ENCODE peak calls at places on chromosomes 12 and 14, in four cellular contexts. F, I, Q and V are unnamed samples.

GRCh38 chr12:94717656-94718055 is 67.3 kb upstream of the TMCC3 start:
- DNase-seq in F (no peak), Q (no peak), I (no peak), V (no peak)

GRCh38 chr14:100783630-100784321 is 42.1 kb upstream of the MEG3 start:
- DNase-seq in I (peak; percentile 88), F (peak; percentile 75), Q (no peak), V (no peak)

GRCh38 chr12:1473418-1473817 is 121.0 kb downstream of the FBXL14 start:
- DNase-seq in I (no peak), Q (peak; percentile 43), F (no peak), V (no peak)

GRCh38 chr12:95037906-95038305 is 34.4 kb upstream of the NDUFA12 start:
- DNase-seq in F (no peak), Q (peak; percentile 5), I (no peak), V (no peak)

GRCh38 chr14:104688755-104689619 is at the start of gene INF2:
- DNase-seq in F (peak; percentile 54), Q (peak; percentile 56), I (peak; percentile 80), V (peak; percentile 80)

GRCh38 chr14:83247925-83248639 is 1714.4 kb upstream of the SEL1L start:
- DNase-seq in I (no peak), Q (no peak), F (no peak), V (no peak)

GRCh38 chr14:35335388-35336092 is 43.4 kb downstream of the PSMA6 start:
- DNase-seq in Q (no peak), F (no peak), I (no peak), V (no peak)

GRCh38 chr14:104072586-104072985 is 12.9 kb upstream of the ASPG start:
- DNase-seq in I (no peak), Q (no peak), F (no peak), V (no peak)

GRCh38 chr12:75816892-75817291 is 214.7 kb downstream of the PHLDA1 start:
- DNase-seq in I (no peak), F (no peak), Q (peak; percentile 70), V (peak; percentile 74)

GRCh38 chr14:24910408-24910986 is 139.4 kb downstream of the STXBP6 start:
- DNase-seq in I (no peak), Q (no peak), F (no peak), V (no peak)

GRCh38 chr12:14373202-14373601 is 7.7 kb downstream of the ATF7IP start:
- DNase-seq in Q (peak; percentile 66), F (no peak), I (no peak), V (no peak)

GRCh38 chr12:95784286-95784685 is 6.3 kb downstream of the NTN4 start:
- DNase-seq in I (no peak), F (no peak), Q (peak; percentile 48), V (no peak)

GRCh38 chr12:25328082-25328712 is 77.5 kb upstream of the KRAS start:
- DNase-seq in Q (peak; percentile 65), I (no peak), F (no peak), V (peak; percentile 77)

GRCh38 chr12:131049569-131050339 is 96.0 kb downstream of the ADGRD1 start:
- DNase-seq in I (no peak), Q (no peak), F (no peak), V (no peak)

GRCh38 chr14:68856572-68856971 is 63.7 kb upstream of the ZFP36L1 start:
- DNase-seq in F (no peak), Q (no peak), I (no peak), V (no peak)

GRCh38 chr12:162467-163307 is 51.3 kb downstream of the SLC6A12 start:
- DNase-seq in Q (no peak), I (peak; percentile 52), F (peak; percentile 40), V (no peak)

GRCh38 chr14:105019861-105020814 is 745 bp downstream of the CDCA4 start:
- DNase-seq in F (peak; percentile 33), Q (peak; percentile 42), I (peak; percentile 73), V (peak; percentile 79)

GRCh38 chr14:105118646-105119409 is 49.7 kb downstream of the JAG2 start:
- DNase-seq in F (no peak), Q (no peak), I (no peak), V (no peak)

GRCh38 chr12:9787340-9787737 is 26.6 kb upstream of the CD69 start:
- DNase-seq in F (no peak), I (no peak), Q (peak; percentile 74), V (no peak)

GRCh38 chr12:89261982-89262381 is 90.3 kb downstream of the DUSP6 start:
- DNase-seq in I (no peak), Q (no peak), F (no peak), V (no peak)

GRCh38 chr12:48004039-48004940 is at the start of gene COL2A1:
- DNase-seq in I (peak; percentile 92), F (peak; percentile 96), Q (no peak), V (no peak)

GRCh38 chr12:110689601-110690430 is 901 bp upstream of the HVCN1 start:
- DNase-seq in F (no peak), I (peak; percentile 7), Q (peak; percentile 25), V (peak; percentile 77)

GRCh38 chr12:64670039-64670438 is 59.7 kb downstream of the RASSF3 start:
- DNase-seq in F (no peak), Q (no peak), I (no peak), V (peak; percentile 62)
- H3K9ac ChIP-seq in F (no peak overlapping the region), Q (no peak overlapping the region), I (no peak overlapping the region), V (peak overlapping the region; percentile 53)

DNA sequence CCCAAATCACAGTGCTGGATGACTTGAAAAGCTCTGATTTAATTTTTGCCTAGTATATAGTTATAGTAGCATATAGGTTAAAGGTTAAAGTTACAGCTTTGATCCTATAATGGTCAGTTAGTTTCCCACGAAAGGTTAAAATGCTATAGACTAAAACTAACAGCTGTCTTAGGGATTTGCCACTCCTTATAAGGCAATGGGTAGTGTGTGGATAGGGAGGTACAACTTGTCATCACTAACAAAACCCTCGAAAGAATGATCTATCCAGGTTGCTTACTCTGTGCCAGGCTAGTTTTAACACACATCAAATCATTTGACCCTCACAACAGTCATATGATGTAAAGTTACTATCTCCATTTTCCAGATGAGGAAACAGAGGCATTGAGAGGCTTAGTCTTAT is 11.7 kb downstream of the RCOR1 start:
- DNase-seq in I (no peak), Q (no peak), F (no peak), V (no peak)
- H3K27ac ChIP-seq in I (no peak overlapping the region), Q (no peak overlapping the region), F (no peak overlapping the region), V (peak overlapping the region; percentile 8)

GRCh38 chr12:108704527-108704926 is 26.8 kb downstream of the CORO1C start:
- DNase-seq in I (no peak), Q (no peak), F (no peak), V (no peak)
- H3K4me1 ChIP-seq in I (peaks cover 31% of the 10 kb centered on the region), Q (peaks cover 32% of the 10 kb centered on the region), F (peaks cover 23% of the 10 kb centered on the region), V (no peaks in the 10 kb centered on the region)

GRCh38 chr14:20499108-20499507 is 6.2 kb upstream of the RNASE10 start:
- DNase-seq in Q (no peak), F (no peak), I (no peak), V (no peak)

GRCh38 chr14:20501346-20501745 is 4.0 kb upstream of the RNASE10 start:
- DNase-seq in F (no peak), Q (peak; percentile 24), I (no peak), V (no peak)

GRCh38 chr14:20498622-20499021 is 6.7 kb upstream of the RNASE10 start:
- DNase-seq in Q (no peak), I (no peak), F (no peak), V (no peak)

GRCh38 chr14:20503905-20504304 is 1.4 kb upstream of the RNASE10 start:
- DNase-seq in F (no peak), Q (no peak), I (no peak), V (no peak)

GRCh38 chr14:20499881-20500280 is 5.5 kb upstream of the RNASE10 start:
- DNase-seq in I (no peak), F (no peak), Q (no peak), V (no peak)
- H3K9ac ChIP-seq in I (no peak overlapping the region), F (no peak overlapping the region), Q (no peak overlapping the region), V (no peak overlapping the region)

GRCh38 chr14:95537298-95538089 is 2.6 kb downstream of the GLRX5 start:
- DNase-seq in Q (no peak), F (no peak), I (no peak), V (no peak)

GRCh38 chr14:95534299-95535225 is at the start of gene GLRX5:
- DNase-seq in I (peak; percentile 99), Q (peak; percentile 100), F (peak; percentile 100), V (peak; percentile 100)

GRCh38 chr14:95535226-95536021 is 574 bp downstream of the GLRX5 start:
- DNase-seq in I (peak; percentile 25), Q (no peak), F (no peak), V (peak; percentile 73)

GRCh38 chr14:95533822-95534221 is 1.0 kb upstream of the GLRX5 start:
- DNase-seq in I (peak; percentile 37), Q (no peak), F (no peak), V (peak; percentile 73)

GRCh38 chr14:95536036-95536577 is 1.3 kb downstream of the GLRX5 start:
- DNase-seq in Q (no peak), I (peak; percentile 36), F (no peak), V (no peak)
- H3K27ac ChIP-seq in Q (peak overlapping the region; percentile 75), I (no peak overlapping the region), F (no peak overlapping the region), V (no peak overlapping the region)

DNA sequence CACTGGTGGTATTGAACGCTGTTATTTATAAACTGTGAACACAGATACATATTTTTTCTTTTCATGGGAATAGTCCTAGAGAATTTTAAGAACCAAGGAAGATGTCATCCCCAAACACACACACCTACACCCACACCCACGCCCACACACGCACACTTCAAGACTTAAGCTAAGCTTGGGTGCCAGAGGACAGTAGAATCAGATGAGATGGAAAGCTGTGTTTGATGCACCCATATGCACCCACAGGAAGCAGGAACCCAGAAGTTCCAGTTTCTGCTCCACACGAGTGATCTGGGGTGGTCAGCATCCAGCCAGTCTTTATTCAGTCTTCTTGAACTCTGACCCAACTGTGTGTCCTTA is 348.3 kb downstream of the KCNH5 start:
- DNase-seq in I (no peak), F (no peak), Q (no peak), V (no peak)
- H3K4me1 ChIP-seq in I (peaks cover 62% of the 10 kb centered on the region), F (peaks cover 12% of the 10 kb centered on the region), Q (no peaks in the 10 kb centered on the region), V (no peaks in the 10 kb centered on the region)

GRCh38 chr14:52741865-52742264 is 11.9 kb downstream of the STYX start:
- DNase-seq in I (no peak), F (no peak), Q (no peak), V (no peak)
- H3K9ac ChIP-seq in I (no peak overlapping the region), F (no peak overlapping the region), Q (no peak overlapping the region), V (peak overlapping the region; percentile 63)

GRCh38 chr14:37246427-37246829 is 48.7 kb downstream of the MIPOL1 start:
- DNase-seq in I (peak; percentile 65), Q (peak; percentile 35), F (peak; percentile 35), V (peak; percentile 81)

GRCh38 chr14:37252434-37252833 is 54.7 kb downstream of the MIPOL1 start:
- DNase-seq in I (no peak), Q (no peak), F (no peak), V (no peak)

GRCh38 chr14:37253905-37254304 is 56.2 kb downstream of the MIPOL1 start:
- DNase-seq in Q (peak; percentile 76), I (no peak), F (no peak), V (no peak)

GRCh38 chr14:37251778-37252177 is 54.0 kb downstream of the MIPOL1 start:
- DNase-seq in F (no peak), Q (no peak), I (no peak), V (peak; percentile 46)

GRCh38 chr14:37247777-37248461 is 50.2 kb downstream of the MIPOL1 start:
- DNase-seq in F (no peak), I (no peak), Q (no peak), V (no peak)
- H3K27ac ChIP-seq in F (no peak overlapping the region), I (no peak overlapping the region), Q (no peak overlapping the region), V (no peak overlapping the region)